ENCODE peak calls at places on chromosomes 3 and 15, in seven cellular contexts. F is endothelial cell, P is uterus, H is fibroblast of lung, W is astrocyte of the spinal cord, A is AG04450, B is endothelial cell of umbilical vein. E is an unnamed sample.
A peak's percentile ranks its signal among the peaks of the same experiment; 100 is the strongest.

GRCh38 chr15:93587046-93587445 is 498.0 kb upstream of the RGMA start:
- DNase-seq in F (peak; percentile 6), P (no peak), H (no peak), W (no peak), A (no peak), B (no peak), E (no peak)

GRCh38 chr15:35626531-35626930 is 80.6 kb upstream of the DPH6 start:
- DNase-seq in F (no peak), P (no peak), H (peak; percentile 40), W (no peak), A (no peak), B (peak; percentile 56), E (no peak)

GRCh38 chr3:104939196-104939595 is 427.5 kb upstream of the ALCAM start:
- DNase-seq in F (no peak), P (no peak), H (peak; percentile 14), W (no peak), A (no peak), B (peak; percentile 45), E (no peak)

GRCh38 chr15:66573719-66574641 is 8.2 kb upstream of the LCTL start:
- DNase-seq in F (no peak), P (no peak), H (peak; percentile 57), W (peak; percentile 28), A (peak; percentile 57), B (no peak), E (peak; percentile 78)

GRCh38 chr3:106251160-106251892 is 382.5 kb upstream of the CBLB start:
- DNase-seq in F (no peak), P (no peak), H (no peak), W (no peak), A (no peak), B (no peak), E (no peak)

GRCh38 chr3:121155023-121155422 is 247.0 kb downstream of the STXBP5L start:
- DNase-seq in F (no peak), P (no peak), H (no peak), W (no peak), A (no peak), B (peak; percentile 30), E (no peak)

GRCh38 chr15:45402955-45403892 is 24.9 kb upstream of the GATM start:
- DNase-seq in F (peak; percentile 50), P (no peak), H (peak; percentile 35), W (peak; percentile 20), A (no peak), B (peak; percentile 51), E (no peak)

GRCh38 chr15:65902373-65902772 is 33.1 kb downstream of the RAB11A start:
- DNase-seq in F (no peak), P (peak; percentile 24), H (no peak), W (no peak), A (no peak), B (peak; percentile 21), E (no peak)

GRCh38 chr15:39171944-39172368 is 408.9 kb upstream of the THBS1 start:
- DNase-seq in F (peak; percentile 46), P (peak; percentile 74), H (peak; percentile 98), W (peak; percentile 97), A (peak; percentile 96), B (peak; percentile 99), E (peak; percentile 97)

GRCh38 chr3:43214616-43215015 is 71.7 kb upstream of the SNRK start:
- DNase-seq in F (no peak), P (no peak), H (no peak), W (no peak), A (no peak), B (no peak), E (no peak)

GRCh38 chr3:33474895-33475294 is 34.7 kb upstream of the UBP1 start:
- DNase-seq in F (no peak), P (no peak), H (no peak), W (no peak), A (no peak), B (no peak), E (no peak)

GRCh38 chr15:74400915-74401757 is 32.6 kb downstream of the SEMA7A start:
- DNase-seq in F (no peak), P (no peak), H (no peak), W (peak; percentile 49), A (no peak), B (no peak), E (no peak)

GRCh38 chr15:57555270-57555669 is 36.4 kb upstream of the MYZAP start:
- DNase-seq in F (no peak), P (no peak), H (peak; percentile 54), W (no peak), A (no peak), B (peak; percentile 74), E (no peak)

GRCh38 chr15:93253656-93254055 is 164.6 kb upstream of the RGMA start:
- DNase-seq in F (no peak), P (no peak), H (no peak), W (no peak), A (no peak), B (no peak), E (no peak)

GRCh38 chr15:25416693-25417092 is 22.1 kb downstream of the UBE3A start:
- DNase-seq in F (no peak), P (no peak), H (no peak), W (no peak), A (no peak), B (peak; percentile 30), E (no peak)

GRCh38 chr3:141909408-141909807 is 33.0 kb downstream of the ATP1B3 start:
- DNase-seq in F (no peak), P (no peak), H (no peak), W (no peak), A (no peak), B (no peak), E (no peak)

GRCh38 chr3:141915016-141915415 is 38.6 kb downstream of the ATP1B3 start:
- DNase-seq in F (no peak), P (no peak), H (no peak), W (no peak), A (no peak), B (no peak), E (no peak)

GRCh38 chr3:141915766-141916165 is 39.3 kb downstream of the ATP1B3 start:
- DNase-seq in F (no peak), P (no peak), H (no peak), W (no peak), A (no peak), B (no peak), E (no peak)

GRCh38 chr3:141914311-141914710 is 37.9 kb downstream of the ATP1B3 start:
- DNase-seq in F (no peak), P (no peak), H (no peak), W (no peak), A (no peak), B (no peak), E (no peak)

GRCh38 chr3:141913150-141913811 is 36.8 kb downstream of the ATP1B3 start:
- DNase-seq in F (peak; percentile 28), P (no peak), H (peak; percentile 80), W (peak; percentile 71), A (no peak), B (peak; percentile 71), E (peak; percentile 33)
- TF ChIP-seq CTCF in F (peak; percentile 41), P (peak; percentile 44), H (peak; percentile 70), W (peak; percentile 67), A (peak; percentile 70), B (peak; percentile 54), E (peak; percentile 66)

GRCh38 chr15:79209116-79209515 is 73.4 kb upstream of the ANKRD34C start:
- DNase-seq in F (no peak), P (no peak), H (no peak), W (no peak), A (no peak), B (no peak), E (no peak)

GRCh38 chr15:79204886-79205285 is 77.6 kb upstream of the ANKRD34C start:
- DNase-seq in F (no peak), P (no peak), H (no peak), W (no peak), A (no peak), B (no peak), E (no peak)

GRCh38 chr15:79209690-79210089 is 72.8 kb upstream of the ANKRD34C start:
- DNase-seq in F (peak; percentile 43), P (no peak), H (no peak), W (no peak), A (no peak), B (no peak), E (no peak)

GRCh38 chr15:79206940-79207339 is 75.6 kb upstream of the ANKRD34C start:
- DNase-seq in F (no peak), P (no peak), H (no peak), W (no peak), A (no peak), B (no peak), E (no peak)

DNA sequence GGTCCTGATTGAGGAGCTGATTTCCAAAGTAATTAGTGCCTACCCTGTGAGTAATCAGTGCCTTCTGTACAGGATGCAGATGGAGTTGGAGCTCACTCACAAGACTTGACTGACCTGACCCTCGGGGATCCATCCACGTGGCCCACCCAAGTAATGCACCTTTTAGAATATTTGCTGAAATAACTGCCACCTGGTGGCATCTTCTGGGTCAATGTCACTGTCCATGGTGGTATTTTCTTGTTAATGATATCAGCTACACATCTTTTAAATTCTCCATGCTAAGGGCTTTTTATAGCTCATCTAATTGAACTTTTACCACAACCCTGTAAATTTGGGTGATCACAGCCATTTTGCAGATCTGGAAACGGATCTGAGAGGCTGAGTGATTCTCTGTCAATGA is 74.3 kb upstream of the ANKRD34C start:
- DNase-seq in F (no peak), P (no peak), H (no peak), W (no peak), A (no peak), B (no peak), E (no peak)
- TF ChIP-seq CTCF in F (no peak), P (no peak), H (no peak), W (no peak), A (no peak), B (no peak), E (no peak)

DNA sequence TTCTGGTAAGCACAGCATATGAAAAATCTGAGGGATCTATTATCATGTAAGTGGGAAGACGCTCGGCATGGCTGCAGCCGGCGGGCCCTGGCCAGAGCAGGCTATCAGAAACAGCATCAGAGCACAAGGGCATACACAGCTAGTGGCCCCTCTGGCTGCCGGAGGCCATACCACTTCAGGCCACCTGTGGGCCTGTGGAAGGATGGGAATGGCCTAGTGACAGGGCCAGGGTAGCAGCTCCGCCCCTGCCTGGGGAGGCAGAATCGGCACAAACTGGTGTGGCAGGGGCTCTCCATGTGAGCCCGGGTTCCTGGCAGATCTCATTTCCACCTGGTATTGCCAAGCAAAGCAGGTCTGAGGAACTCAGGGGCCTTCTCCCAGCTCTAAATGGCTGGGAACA is 46.4 kb downstream of the SH3BP5 start:
- DNase-seq in F (no peak), P (no peak), H (no peak), W (no peak), A (no peak), B (no peak), E (no peak)
- TF ChIP-seq CTCF in F (no peak), P (no peak), H (no peak), W (no peak), A (no peak), B (no peak), E (no peak)

GRCh38 chr3:169563775-169564059 is 99.8 kb downstream of the MECOM start:
- DNase-seq in F (no peak), P (no peak), H (no peak), W (no peak), A (no peak), B (no peak), E (no peak)

GRCh38 chr3:169562988-169563774 is 100.3 kb downstream of the MECOM start:
- DNase-seq in F (no peak), P (no peak), H (peak; percentile 20), W (no peak), A (no peak), B (no peak), E (no peak)

DNA sequence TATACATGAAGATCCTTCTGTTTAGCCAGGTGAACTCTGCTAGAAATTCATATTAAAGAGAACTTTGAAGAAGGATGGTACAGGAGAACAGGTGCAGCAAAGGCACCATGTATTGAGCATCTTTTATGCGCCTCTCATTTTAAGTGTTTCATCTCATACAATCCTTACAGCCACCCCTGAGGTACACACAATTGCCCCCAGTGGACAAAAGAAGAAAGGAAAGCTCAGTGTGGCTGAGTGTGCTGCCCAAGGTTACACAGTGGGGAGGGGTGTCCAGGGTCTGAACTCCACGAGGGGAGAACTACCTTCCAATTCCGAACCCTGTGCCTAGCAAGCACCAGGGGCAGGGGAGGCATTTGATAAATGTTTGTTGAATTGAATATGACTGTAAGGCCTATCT is 98.6 kb downstream of the MECOM start:
- DNase-seq in F (no peak), P (no peak), H (no peak), W (no peak), A (no peak), B (no peak), E (no peak)
- TF ChIP-seq CTCF in F (no peak), P (no peak), H (peak; percentile 21), W (peak; percentile 24), A (no peak), B (peak; percentile 16), E (peak; percentile 16)

E was measured in astrocyte of the cerebellum.